ENCODE peak calls at places on chromosomes 3 and 15, in five cellular contexts. C, P, I, F and Z are unnamed samples.

GRCh38 chr15:54197995-54198394 is 219.8 kb downstream of the UNC13C start:
- DNase-seq in C (no peak), I (no peak), F (no peak), P (no peak), Z (no peak)

GRCh38 chr3:94928921-94929320 is 866.1 kb downstream of the NSUN3 start:
- DNase-seq in C (no peak), F (peak; percentile 23), I (peak; percentile 3), P (no peak), Z (no peak)

GRCh38 chr3:46943237-46944187 is 33.0 kb downstream of the CCDC12 start:
- DNase-seq in F (no peak), I (no peak), C (no peak), P (no peak), Z (no peak)

GRCh38 chr3:62151591-62151990 is 221.8 kb downstream of the FEZF2 start:
- DNase-seq in P (no peak), I (no peak), C (no peak), F (no peak), Z (peak; percentile 69)

GRCh38 chr3:40458473-40458872 is 1.3 kb downstream of the RPL14 start:
- DNase-seq in F (no peak), P (no peak), C (no peak), I (no peak), Z (no peak)

GRCh38 chr3:155407971-155408370 is 114.5 kb upstream of the STRIT1 start:
- DNase-seq in F (no peak), I (no peak), C (no peak), P (no peak), Z (no peak)

GRCh38 chr3:48410205-48411040 is 19.5 kb downstream of the PLXNB1 start:
- DNase-seq in I (no peak), P (no peak), C (no peak), F (no peak), Z (no peak)

GRCh38 chr15:68821190-68821897 is 649 bp upstream of the ANP32A start:
- DNase-seq in I (no peak), F (no peak), P (no peak), C (no peak), Z (no peak)

GRCh38 chr3:170056710-170057454 is 19.1 kb downstream of the GPR160 start:
- DNase-seq in I (no peak), C (no peak), F (no peak), P (no peak), Z (no peak)

GRCh38 chr3:122299872-122300460 is 25.1 kb upstream of the CSTA start:
- DNase-seq in P (peak; percentile 54), F (peak; percentile 42), I (peak; percentile 7), C (no peak), Z (peak; percentile 31)

GRCh38 chr3:67418539-67419529 is 235.6 kb downstream of the SUCLG2 start:
- DNase-seq in P (no peak), F (no peak), C (no peak), I (peak; percentile 68), Z (peak; percentile 67)

GRCh38 chr15:44265757-44266156 is 22.8 kb upstream of the GOLM2 start:
- DNase-seq in C (no peak), P (no peak), F (peak; percentile 18), I (no peak), Z (peak; percentile 9)

GRCh38 chr15:75062706-75063105 is 39.3 kb downstream of the PPCDC start:
- DNase-seq in I (no peak), F (no peak), C (no peak), P (no peak), Z (no peak)